ENCODE peak calls at places on chromosomes 12 and 14, in seven cellular contexts. G is ovary, W is A549, P is tibial nerve, I is transverse colon, B is suprapubic skin, Q is K562. X is an unnamed sample.

GRCh38 chr12:156945-157344 is 57.0 kb downstream of the SLC6A12 start:
- DNase-seq in G (no peak), W (no peak), P (no peak), I (no peak), B (no peak), Q (no peak), X (no peak)

GRCh38 chr12:116726749-116727148 is 11.1 kb downstream of the SPRING1 start:
- DNase-seq in G (no peak), W (no peak), P (no peak), I (no peak), B (no peak), Q (no peak), X (no peak)

GRCh38 chr14:90388437-90388836 is 8.4 kb upstream of the CALM1 start:
- DNase-seq in G (no peak), W (peak), P (no peak), I (peak), B (no peak), Q (no peak), X (peak)

GRCh38 chr14:49593016-49593415 is 5.7 kb upstream of the LRR1 start:
- DNase-seq in G (no peak), W (no peak), P (no peak), I (no peak), B (no peak), Q (no peak), X (no peak)

GRCh38 chr12:114316076-114316475 is 89.9 kb downstream of the TBX5 start:
- DNase-seq in G (no peak), W (peak), P (no peak), I (no peak), B (no peak), Q (no peak), X (no peak)

GRCh38 chr12:1929241-1929984 is 11.0 kb upstream of the CACNA2D4 start:
- DNase-seq in G (no peak), W (no peak), P (no peak), I (no peak), B (no peak), Q (no peak), X (peak)

GRCh38 chr12:122848471-122849351 is 13.5 kb downstream of the HIP1R start:
- DNase-seq in G (no peak), W (no peak), P (no peak), I (no peak), B (no peak), Q (no peak), X (no peak)

GRCh38 chr12:57984629-57985151 is 43.3 kb downstream of the ATP23 start:
- DNase-seq in G (no peak), W (no peak), P (no peak), I (no peak), B (no peak), Q (no peak), X (no peak)

GRCh38 chr12:121953695-121954094 is 35.3 kb downstream of the CFAP251 start:
- DNase-seq in G (no peak), W (no peak), P (no peak), I (no peak), B (no peak), Q (no peak), X (no peak)

GRCh38 chr12:69042970-69043369 is 110.0 kb upstream of the CPM start:
- DNase-seq in G (no peak), W (no peak), P (no peak), I (no peak), B (no peak), Q (no peak), X (no peak)

GRCh38 chr12:42372154-42372791 is 46.3 kb downstream of the PPHLN1 start:
- DNase-seq in G (no peak), W (peak), P (peak), I (no peak), B (no peak), Q (peak), X (no peak)

GRCh38 chr12:34404377-34405285 is 382.3 kb downstream of the ALG10 start:
- DNase-seq in G (peak), W (no peak), P (no peak), I (peak), B (peak), Q (no peak), X (peak)

GRCh38 chr12:62813031-62813829 is 121.7 kb downstream of the PPM1H start:
- DNase-seq in G (peak), W (peak), P (peak), I (peak), B (no peak), Q (peak), X (peak)

GRCh38 chr14:22549981-22550670 is 38.9 kb downstream of the DAD1 start:
- DNase-seq in G (no peak), W (no peak), P (no peak), I (no peak), B (no peak), Q (no peak), X (no peak)
- TF ChIP-seq EP300 in G (no peak), W (no peak), P (no peak), I (no peak), B (no peak), Q (no peak), X (no peak)

GRCh38 chr12:76944892-76945291 is 66.1 kb upstream of the CSRP2 start:
- DNase-seq in G (no peak), W (no peak), P (no peak), I (no peak), B (no peak), Q (no peak), X (no peak)

GRCh38 chr12:76945867-76946266 is 67.0 kb upstream of the CSRP2 start:
- DNase-seq in G (no peak), W (no peak), P (no peak), I (no peak), B (no peak), Q (no peak), X (no peak)

GRCh38 chr12:76943004-76943403 is 64.2 kb upstream of the CSRP2 start:
- DNase-seq in G (no peak), W (no peak), P (no peak), I (no peak), B (no peak), Q (no peak), X (no peak)

GRCh38 chr12:76946451-76946850 is 67.6 kb upstream of the CSRP2 start:
- DNase-seq in G (no peak), W (no peak), P (no peak), I (no peak), B (no peak), Q (no peak), X (no peak)

GRCh38 chr12:76942276-76942675 is 63.5 kb upstream of the CSRP2 start:
- DNase-seq in G (no peak), W (no peak), P (no peak), I (no peak), B (no peak), Q (no peak), X (no peak)
- TF ChIP-seq EP300 in G (no peak), W (no peak), P (no peak), I (no peak), B (no peak), Q (no peak), X (no peak)

DNA sequence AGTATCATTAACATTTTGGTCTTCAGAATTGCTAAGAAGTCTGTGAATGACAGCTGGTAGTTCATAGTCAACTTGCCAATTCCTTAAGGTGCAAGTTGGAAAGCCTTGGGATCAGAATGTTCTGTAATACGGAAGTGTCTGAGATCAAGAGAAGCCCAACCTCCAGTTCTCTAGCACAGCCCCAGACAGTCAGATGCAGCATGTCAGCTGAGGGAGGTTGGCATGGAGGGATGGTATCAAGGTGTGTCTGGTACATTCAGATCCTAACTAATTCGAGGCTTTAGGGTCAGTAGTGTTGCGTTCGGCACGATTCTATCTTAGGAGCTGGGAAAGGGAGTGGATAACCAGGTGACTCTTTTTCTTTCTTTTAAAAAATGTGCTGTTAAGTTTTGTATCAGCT is 38.3 kb downstream of the FNTB start:
- DNase-seq in G (no peak), W (no peak), P (no peak), I (no peak), B (no peak), Q (no peak), X (no peak)
- TF ChIP-seq EP300 in G (no peak), W (no peak), P (peak), I (no peak), B (peak), Q (no peak), X (no peak)

DNA sequence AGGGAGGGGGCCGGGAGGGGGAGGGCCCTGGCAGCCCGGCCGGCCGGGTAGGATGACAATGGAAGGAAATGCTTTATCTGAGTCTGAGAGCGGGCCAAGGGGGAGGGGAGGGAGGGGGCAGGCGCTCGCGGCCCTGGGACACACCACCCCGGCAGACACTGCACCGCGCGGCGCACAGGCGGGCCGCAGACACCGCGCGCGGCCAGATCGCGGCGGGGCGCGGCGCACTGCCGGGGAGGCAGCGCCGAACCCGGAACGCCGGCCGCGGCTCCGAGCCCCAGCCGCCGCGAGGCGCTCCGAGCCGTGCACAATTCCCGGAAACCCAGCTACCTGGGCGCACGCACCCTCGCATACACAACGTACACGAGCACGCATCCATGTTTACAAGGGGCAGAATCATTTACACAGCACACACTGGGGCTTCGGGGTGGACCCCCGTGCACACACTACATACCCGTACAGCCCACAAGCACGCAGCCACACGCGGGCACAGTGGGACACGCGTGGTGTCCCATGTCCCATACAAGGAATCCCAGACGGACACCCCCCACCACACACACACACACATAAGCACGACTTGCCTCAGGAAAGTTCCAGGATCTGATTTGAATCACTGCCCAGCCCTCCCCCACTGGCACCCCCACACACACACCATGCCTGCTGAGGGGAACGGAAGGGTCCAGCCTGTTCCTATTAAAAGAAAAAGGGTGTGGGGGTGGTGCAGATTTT is at the start of gene HDAC7:
- DNase-seq in G (peak), W (peak), P (peak), I (peak), B (peak), Q (peak), X (peak)
- TF ChIP-seq EP300 in G (no peak), W (peak), P (no peak), I (no peak), B (no peak), Q (no peak), X (no peak)

DNA sequence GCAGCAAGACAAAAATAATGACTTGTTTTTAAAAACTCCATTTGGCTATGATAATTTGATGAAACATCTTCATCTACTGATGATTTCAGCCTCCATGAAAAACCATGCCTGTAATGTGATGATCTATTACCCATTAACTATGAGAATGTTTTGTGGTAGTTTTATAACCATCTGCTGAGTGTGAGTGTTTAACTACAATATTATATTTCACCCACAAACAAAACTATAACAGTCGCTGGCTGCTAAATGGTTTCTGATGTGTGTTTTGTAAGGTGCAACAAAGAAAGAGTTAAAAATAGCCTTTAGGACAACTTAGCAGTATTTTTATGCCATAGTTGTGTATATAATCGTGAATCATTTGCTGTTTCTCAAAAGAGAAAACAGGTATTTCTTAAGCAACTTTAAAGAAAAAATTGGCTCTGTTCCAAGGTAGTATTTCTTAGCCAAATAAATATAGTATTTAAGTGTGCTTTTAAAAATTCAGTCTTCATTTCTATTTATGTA is 4.9 kb downstream of the PTHLH start:
- DNase-seq in G (no peak), W (no peak), P (no peak), I (no peak), B (no peak), Q (no peak), X (no peak)
- TF ChIP-seq EP300 in G (no peak), W (no peak), P (no peak), I (no peak), B (no peak), Q (no peak), X (no peak)

X was measured in stomach.